ENCODE peak calls at places on chromosomes 6 and 20, in eight cellular contexts. One of them, this sample, is unnamed. For H3K27me3, the result is how much of the 10 kb centered on the place peaks cover.

GRCh38 chr20:14507711-14508110 is 170.3 kb upstream of the FLRT3 start:
- DNase-seq in uterus: no peak
- DNase-seq in ascending aorta: no peak
- DNase-seq in A673: no peak
- DNase-seq in H9: no peak
- DNase-seq in cardiac muscle cell: no peak
- DNase-seq in left ventricle myocardium inferior: no peak
- DNase-seq in CD8-positive, alpha-beta T cell: no peak
- DNase-seq in this sample: no peak

GRCh38 chr6:44338228-44339122 is 4.0 kb upstream of the SPATS1 start:
- DNase-seq in uterus: peak
- DNase-seq in ascending aorta: no peak
- DNase-seq in A673: peak
- DNase-seq in H9: peak
- DNase-seq in cardiac muscle cell: peak
- DNase-seq in left ventricle myocardium inferior: peak
- DNase-seq in CD8-positive, alpha-beta T cell: peak
- DNase-seq in this sample: peak

GRCh38 chr20:50359607-50360217 is 150.5 kb upstream of the PTPN1 start:
- DNase-seq in uterus: no peak
- DNase-seq in ascending aorta: no peak
- DNase-seq in A673: no peak
- DNase-seq in H9: no peak
- DNase-seq in cardiac muscle cell: no peak
- DNase-seq in left ventricle myocardium inferior: no peak
- DNase-seq in CD8-positive, alpha-beta T cell: no peak
- DNase-seq in this sample: no peak

GRCh38 chr6:118509009-118509617 is 39.0 kb upstream of the PLN start:
- DNase-seq in uterus: no peak
- DNase-seq in ascending aorta: no peak
- DNase-seq in A673: peak
- DNase-seq in H9: no peak
- DNase-seq in cardiac muscle cell: peak
- DNase-seq in left ventricle myocardium inferior: no peak
- DNase-seq in CD8-positive, alpha-beta T cell: no peak
- DNase-seq in this sample: no peak

GRCh38 chr6:75086236-75086635 is 119.6 kb downstream of the COL12A1 start:
- DNase-seq in uterus: no peak
- DNase-seq in ascending aorta: no peak
- DNase-seq in A673: no peak
- DNase-seq in H9: no peak
- DNase-seq in cardiac muscle cell: no peak
- DNase-seq in left ventricle myocardium inferior: no peak
- DNase-seq in CD8-positive, alpha-beta T cell: no peak
- DNase-seq in this sample: no peak

GRCh38 chr6:31729515-31729978 is 448 bp upstream of the DDAH2 start:
- DNase-seq in uterus: peak
- DNase-seq in ascending aorta: peak
- DNase-seq in A673: peak
- DNase-seq in H9: peak
- DNase-seq in cardiac muscle cell: peak
- DNase-seq in left ventricle myocardium inferior: peak
- DNase-seq in CD8-positive, alpha-beta T cell: peak
- DNase-seq in this sample: peak

GRCh38 chr6:79864001-79864400 is 83.4 kb downstream of the ELOVL4 start:
- DNase-seq in uterus: no peak
- DNase-seq in ascending aorta: no peak
- DNase-seq in A673: no peak
- DNase-seq in H9: no peak
- DNase-seq in cardiac muscle cell: no peak
- DNase-seq in left ventricle myocardium inferior: no peak
- DNase-seq in CD8-positive, alpha-beta T cell: no peak
- DNase-seq in this sample: no peak

GRCh38 chr20:50646483-50646996 is 44.8 kb downstream of the RIPOR3 start:
- DNase-seq in uterus: no peak
- DNase-seq in ascending aorta: no peak
- DNase-seq in A673: no peak
- DNase-seq in H9: no peak
- DNase-seq in cardiac muscle cell: peak
- DNase-seq in left ventricle myocardium inferior: no peak
- DNase-seq in CD8-positive, alpha-beta T cell: no peak
- DNase-seq in this sample: no peak

GRCh38 chr6:152206072-152206818 is 398.8 kb downstream of the ESR1 start:
- DNase-seq in uterus: peak
- DNase-seq in ascending aorta: no peak
- DNase-seq in A673: peak
- DNase-seq in H9: peak
- DNase-seq in cardiac muscle cell: peak
- DNase-seq in left ventricle myocardium inferior: peak
- DNase-seq in CD8-positive, alpha-beta T cell: peak
- DNase-seq in this sample: peak

GRCh38 chr6:155521719-155522118 is 66.1 kb upstream of the NOX3 start:
- DNase-seq in uterus: no peak
- DNase-seq in ascending aorta: no peak
- DNase-seq in A673: no peak
- DNase-seq in H9: no peak
- DNase-seq in cardiac muscle cell: no peak
- DNase-seq in left ventricle myocardium inferior: no peak
- DNase-seq in CD8-positive, alpha-beta T cell: no peak
- DNase-seq in this sample: no peak

GRCh38 chr6:112337209-112337638 is 9.9 kb upstream of the RFPL4B start:
- DNase-seq in uterus: peak
- DNase-seq in ascending aorta: no peak
- DNase-seq in A673: peak
- DNase-seq in H9: peak
- DNase-seq in cardiac muscle cell: peak
- DNase-seq in left ventricle myocardium inferior: peak
- DNase-seq in CD8-positive, alpha-beta T cell: no peak
- DNase-seq in this sample: peak

GRCh38 chr6:130843575-130844320 is 16.5 kb downstream of the SMLR1 start:
- DNase-seq in uterus: no peak
- DNase-seq in ascending aorta: no peak
- DNase-seq in A673: peak
- DNase-seq in H9: no peak
- DNase-seq in cardiac muscle cell: peak
- DNase-seq in left ventricle myocardium inferior: no peak
- DNase-seq in CD8-positive, alpha-beta T cell: no peak
- DNase-seq in this sample: no peak

GRCh38 chr6:36907781-36908180 is 22.0 kb downstream of the C6orf89 start:
- DNase-seq in uterus: no peak
- DNase-seq in ascending aorta: no peak
- DNase-seq in A673: no peak
- DNase-seq in H9: no peak
- DNase-seq in cardiac muscle cell: peak
- DNase-seq in left ventricle myocardium inferior: peak
- DNase-seq in CD8-positive, alpha-beta T cell: no peak
- DNase-seq in this sample: no peak

GRCh38 chr6:167031082-167031709 is 32.0 kb downstream of the CEP43 start:
- DNase-seq in uterus: no peak
- DNase-seq in ascending aorta: no peak
- DNase-seq in A673: no peak
- DNase-seq in H9: no peak
- DNase-seq in cardiac muscle cell: no peak
- DNase-seq in left ventricle myocardium inferior: no peak
- DNase-seq in CD8-positive, alpha-beta T cell: no peak
- DNase-seq in this sample: no peak

GRCh38 chr6:143528164-143528811 is 16.8 kb upstream of the FUCA2 start:
- DNase-seq in uterus: no peak
- DNase-seq in ascending aorta: no peak
- DNase-seq in A673: no peak
- DNase-seq in H9: no peak
- DNase-seq in cardiac muscle cell: no peak
- DNase-seq in left ventricle myocardium inferior: no peak
- DNase-seq in CD8-positive, alpha-beta T cell: no peak
- DNase-seq in this sample: no peak
- H3K27me3 ChIP-seq in uterus: under half
- H3K27me3 ChIP-seq in ascending aorta: under half
- H3K27me3 ChIP-seq in A673: under half
- H3K27me3 ChIP-seq in H9: under half
- H3K27me3 ChIP-seq in cardiac muscle cell: under half
- H3K27me3 ChIP-seq in left ventricle myocardium inferior: under half
- H3K27me3 ChIP-seq in CD8-positive, alpha-beta T cell: under half
- H3K27me3 ChIP-seq in this sample: under half

DNA sequence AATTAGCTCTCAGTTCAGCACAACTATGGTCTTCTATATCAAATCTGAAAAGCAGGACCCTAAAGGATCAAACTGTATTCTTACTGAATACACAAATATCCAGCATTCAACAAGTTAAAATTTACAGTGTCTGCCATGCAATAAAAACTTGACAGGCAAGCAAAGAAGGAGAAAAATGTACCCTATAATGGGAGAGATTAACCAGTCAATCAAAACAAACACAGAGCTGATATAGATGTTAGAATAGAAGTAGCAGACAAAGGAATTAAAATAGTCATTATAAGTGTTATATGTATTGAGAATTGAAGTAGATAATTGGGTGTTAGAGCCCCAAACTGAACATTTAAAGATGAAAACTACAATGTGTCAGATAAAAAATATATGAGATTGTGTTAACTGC is 914.9 kb downstream of the EPHA7 start:
- DNase-seq in uterus: no peak
- DNase-seq in ascending aorta: no peak
- DNase-seq in A673: no peak
- DNase-seq in H9: no peak
- DNase-seq in cardiac muscle cell: no peak
- DNase-seq in left ventricle myocardium inferior: no peak
- DNase-seq in CD8-positive, alpha-beta T cell: no peak
- DNase-seq in this sample: no peak
- H3K27ac ChIP-seq in uterus: no peak
- H3K27ac ChIP-seq in ascending aorta: no peak
- H3K27ac ChIP-seq in A673: no peak
- H3K27ac ChIP-seq in H9: no peak
- H3K27ac ChIP-seq in cardiac muscle cell: no peak
- H3K27ac ChIP-seq in left ventricle myocardium inferior: no peak
- H3K27ac ChIP-seq in CD8-positive, alpha-beta T cell: no peak
- H3K27ac ChIP-seq in this sample: no peak

GRCh38 chr20:17228624-17229061 is 1.8 kb downstream of the PCSK2 start:
- DNase-seq in uterus: no peak
- DNase-seq in ascending aorta: no peak
- DNase-seq in A673: peak
- DNase-seq in H9: peak
- DNase-seq in cardiac muscle cell: no peak
- DNase-seq in left ventricle myocardium inferior: no peak
- DNase-seq in CD8-positive, alpha-beta T cell: no peak
- DNase-seq in this sample: no peak
- H3K27me3 ChIP-seq in uterus: under half
- H3K27me3 ChIP-seq in ascending aorta: under half
- H3K27me3 ChIP-seq in A673: under half
- H3K27me3 ChIP-seq in H9: under half
- H3K27me3 ChIP-seq in cardiac muscle cell: half or more
- H3K27me3 ChIP-seq in left ventricle myocardium inferior: half or more
- H3K27me3 ChIP-seq in CD8-positive, alpha-beta T cell: under half
- H3K27me3 ChIP-seq in this sample: half or more

DNA sequence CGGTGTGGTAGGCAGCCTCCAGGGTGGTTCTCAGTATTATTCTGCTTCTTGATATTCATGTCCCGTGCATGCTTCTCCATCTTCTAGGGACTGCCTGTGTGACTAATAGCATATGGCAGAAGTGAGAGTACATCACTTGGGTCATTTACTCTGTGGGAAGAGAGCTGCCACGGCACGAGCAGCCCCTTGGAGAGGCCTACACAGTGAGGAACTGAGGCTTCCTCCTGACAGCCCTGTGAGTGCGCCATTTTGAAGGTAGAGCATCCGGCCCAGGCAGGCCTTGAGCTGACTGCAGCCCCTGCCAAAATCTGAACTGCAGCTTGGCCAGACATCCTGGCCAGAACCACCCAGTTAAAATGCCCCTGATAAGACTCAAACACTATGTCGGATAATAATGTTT is 17.3 kb upstream of the MCUR1 start:
- DNase-seq in uterus: no peak
- DNase-seq in ascending aorta: no peak
- DNase-seq in A673: no peak
- DNase-seq in H9: no peak
- DNase-seq in cardiac muscle cell: no peak
- DNase-seq in left ventricle myocardium inferior: no peak
- DNase-seq in CD8-positive, alpha-beta T cell: no peak
- DNase-seq in this sample: no peak
- H3K27ac ChIP-seq in uterus: no peak
- H3K27ac ChIP-seq in ascending aorta: no peak
- H3K27ac ChIP-seq in A673: no peak
- H3K27ac ChIP-seq in H9: no peak
- H3K27ac ChIP-seq in cardiac muscle cell: no peak
- H3K27ac ChIP-seq in left ventricle myocardium inferior: no peak
- H3K27ac ChIP-seq in CD8-positive, alpha-beta T cell: no peak
- H3K27ac ChIP-seq in this sample: no peak

GRCh38 chr20:62477669-62478450 is 2.1 kb upstream of the GATA5 start:
- DNase-seq in uterus: no peak
- DNase-seq in ascending aorta: no peak
- DNase-seq in A673: no peak
- DNase-seq in H9: no peak
- DNase-seq in cardiac muscle cell: no peak
- DNase-seq in left ventricle myocardium inferior: no peak
- DNase-seq in CD8-positive, alpha-beta T cell: no peak
- DNase-seq in this sample: no peak

GRCh38 chr20:62480318-62480717 is 4.5 kb upstream of the GATA5 start:
- DNase-seq in uterus: no peak
- DNase-seq in ascending aorta: no peak
- DNase-seq in A673: no peak
- DNase-seq in H9: no peak
- DNase-seq in cardiac muscle cell: peak
- DNase-seq in left ventricle myocardium inferior: no peak
- DNase-seq in CD8-positive, alpha-beta T cell: no peak
- DNase-seq in this sample: no peak

GRCh38 chr20:62481441-62482135 is 5.8 kb upstream of the GATA5 start:
- DNase-seq in uterus: no peak
- DNase-seq in ascending aorta: no peak
- DNase-seq in A673: no peak
- DNase-seq in H9: no peak
- DNase-seq in cardiac muscle cell: no peak
- DNase-seq in left ventricle myocardium inferior: no peak
- DNase-seq in CD8-positive, alpha-beta T cell: no peak
- DNase-seq in this sample: no peak

GRCh38 chr20:62476074-62476838 is 461 bp upstream of the GATA5 start:
- DNase-seq in uterus: no peak
- DNase-seq in ascending aorta: no peak
- DNase-seq in A673: no peak
- DNase-seq in H9: peak
- DNase-seq in cardiac muscle cell: no peak
- DNase-seq in left ventricle myocardium inferior: peak
- DNase-seq in CD8-positive, alpha-beta T cell: no peak
- DNase-seq in this sample: no peak

DNA sequence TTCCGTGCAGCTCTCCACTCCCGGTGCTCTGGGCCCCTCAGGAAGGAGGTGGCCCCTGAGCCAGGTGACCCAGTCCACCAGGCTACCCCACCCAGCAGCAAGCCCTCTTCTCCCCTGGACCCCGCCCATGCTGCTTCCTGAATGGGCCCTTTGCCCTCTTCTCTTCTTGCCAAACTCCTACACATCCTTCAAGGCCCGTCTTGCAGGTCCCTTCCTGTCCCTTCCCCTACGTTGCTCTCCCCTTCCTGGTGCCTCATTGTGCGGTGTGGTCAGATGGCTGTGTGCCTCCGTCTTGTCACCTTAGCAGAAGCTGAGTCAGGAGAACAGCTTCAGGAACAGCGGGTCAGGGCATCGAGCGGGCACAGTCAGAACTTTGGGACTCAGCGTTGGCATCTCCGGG is 3.4 kb upstream of the GATA5 start:
- DNase-seq in uterus: no peak
- DNase-seq in ascending aorta: no peak
- DNase-seq in A673: no peak
- DNase-seq in H9: no peak
- DNase-seq in cardiac muscle cell: no peak
- DNase-seq in left ventricle myocardium inferior: no peak
- DNase-seq in CD8-positive, alpha-beta T cell: no peak
- DNase-seq in this sample: no peak
- H3K27me3 ChIP-seq in uterus: under half
- H3K27me3 ChIP-seq in ascending aorta: under half
- H3K27me3 ChIP-seq in A673: half or more
- H3K27me3 ChIP-seq in H9: half or more
- H3K27me3 ChIP-seq in cardiac muscle cell: under half
- H3K27me3 ChIP-seq in left ventricle myocardium inferior: half or more
- H3K27me3 ChIP-seq in CD8-positive, alpha-beta T cell: under half
- H3K27me3 ChIP-seq in this sample: under half